ENCODE peak calls at places on chromosome 14, in four cellular contexts. Z is RWPE1, V is MM.1S, Y is AG04450. R is an unnamed sample.

GRCh38 chr14:33414041-33414440 is 475.4 kb downstream of the NPAS3 start:
- DNase-seq in Z (no peak), V (no peak), Y (no peak), R (no peak)

GRCh38 chr14:77409131-77409533 is 14.2 kb downstream of the NOXRED1 start:
- DNase-seq in Z (no peak), V (no peak), Y (no peak), R (no peak)

GRCh38 chr14:49984419-49984818 is 91.5 kb downstream of the ARF6 start:
- DNase-seq in Z (no peak), V (no peak), Y (no peak), R (no peak)

GRCh38 chr14:92952497-92953298 is 29.7 kb downstream of the CHGA start:
- DNase-seq in Z (no peak), V (no peak), Y (no peak), R (no peak)

GRCh38 chr14:100529561-100530031 is 57.6 kb downstream of the BEGAIN start:
- DNase-seq in Z (no peak), V (no peak), Y (no peak), R (no peak)

GRCh38 chr14:65003394-65003793 is 16.7 kb downstream of the FNTB start:
- DNase-seq in Z (no peak), V (no peak), Y (no peak), R (no peak)

GRCh38 chr14:75654127-75654732 is 6.4 kb downstream of the ERG28 start:
- DNase-seq in Z (peak), V (peak), Y (no peak), R (peak)

GRCh38 chr14:70671652-70672327 is 30.1 kb downstream of the TTC9 start:
- DNase-seq in Z (no peak), V (no peak), Y (no peak), R (no peak)

GRCh38 chr14:67187210-67187609 is 2.0 kb upstream of the GARIN2 start:
- DNase-seq in Z (peak), V (no peak), Y (no peak), R (peak)

GRCh38 chr14:92874961-92875360 is 48.0 kb upstream of the CHGA start:
- DNase-seq in Z (no peak), V (no peak), Y (no peak), R (no peak)

GRCh38 chr14:46451800-46452199 is 199.8 kb downstream of the RPL10L start:
- DNase-seq in Z (no peak), V (no peak), Y (no peak), R (no peak)

GRCh38 chr14:68781161-68782021 is 11.5 kb downstream of the ZFP36L1 start:
- DNase-seq in Z (no peak), V (no peak), Y (no peak), R (no peak)

GRCh38 chr14:25658988-25659387 is 609.0 kb upstream of the STXBP6 start:
- DNase-seq in Z (no peak), V (no peak), Y (no peak), R (no peak)

GRCh38 chr14:20682127-20682434 is 2.3 kb upstream of the RNASE4 start:
- DNase-seq in Z (no peak), V (no peak), Y (no peak), R (no peak)

GRCh38 chr14:50823051-50823762 is 7.8 kb downstream of the NIN start:
- DNase-seq in Z (no peak), V (no peak), Y (no peak), R (no peak)

GRCh38 chr14:100555436-100556067 is 31.7 kb downstream of the BEGAIN start:
- DNase-seq in Z (no peak), V (no peak), Y (no peak), R (no peak)

GRCh38 chr14:61940669-61941420 is 178.6 kb downstream of the SNAPC1 start:
- DNase-seq in Z (no peak), V (no peak), Y (no peak), R (no peak)

GRCh38 chr14:68779761-68780323 is 13.0 kb downstream of the ZFP36L1 start:
- DNase-seq in Z (no peak), V (no peak), Y (no peak), R (peak)

GRCh38 chr14:69269381-69269780 is 9.4 kb downstream of the GALNT16 start:
- DNase-seq in Z (no peak), V (no peak), Y (no peak), R (no peak)

GRCh38 chr14:30610719-30611388 is 11.3 kb upstream of the SCFD1 start:
- DNase-seq in Z (peak), V (no peak), Y (peak), R (peak)

GRCh38 chr14:64758025-64758521 is 53.8 kb downstream of the PLEKHG3 start:
- DNase-seq in Z (no peak), V (no peak), Y (no peak), R (no peak)

GRCh38 chr14:28761438-28762289 is 4.9 kb upstream of the FOXG1 start:
- DNase-seq in Z (no peak), V (no peak), Y (no peak), R (no peak)

GRCh38 chr14:92883066-92883465 is 39.9 kb upstream of the CHGA start:
- DNase-seq in Z (no peak), V (no peak), Y (no peak), R (no peak)

GRCh38 chr14:76964695-76965094 is 63.8 kb downstream of the IRF2BPL start:
- DNase-seq in Z (no peak), V (no peak), Y (no peak), R (no peak)

GRCh38 chr14:94051115-94051514 is 25.0 kb downstream of the OTUB2 start:
- DNase-seq in Z (no peak), V (no peak), Y (peak), R (no peak)

DNA sequence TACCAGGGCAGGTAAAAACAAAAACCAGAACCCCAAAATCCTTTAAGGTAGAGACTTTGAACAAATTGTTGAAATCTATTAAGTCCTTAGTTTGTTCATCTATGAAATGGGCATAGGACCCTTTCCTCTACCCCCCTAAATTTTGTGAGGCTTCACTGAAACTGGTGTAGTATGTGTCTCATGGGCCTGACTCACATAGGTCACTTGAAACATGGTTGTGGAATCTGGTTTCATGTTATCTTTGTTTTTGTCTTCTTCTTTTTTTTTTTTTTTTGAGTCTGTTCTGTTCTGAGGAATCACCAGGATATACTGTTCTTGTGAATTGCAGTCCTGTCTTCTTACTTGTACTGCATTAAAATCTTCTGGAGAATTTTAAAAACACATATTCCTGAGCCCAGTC is 202.2 kb downstream of the KTN1 start:
- DNase-seq in Z (no peak), V (no peak), Y (no peak), R (no peak)
- TF ChIP-seq CTCF in Z (no peak), V (no peak), Y (no peak), R (no peak)

DNA sequence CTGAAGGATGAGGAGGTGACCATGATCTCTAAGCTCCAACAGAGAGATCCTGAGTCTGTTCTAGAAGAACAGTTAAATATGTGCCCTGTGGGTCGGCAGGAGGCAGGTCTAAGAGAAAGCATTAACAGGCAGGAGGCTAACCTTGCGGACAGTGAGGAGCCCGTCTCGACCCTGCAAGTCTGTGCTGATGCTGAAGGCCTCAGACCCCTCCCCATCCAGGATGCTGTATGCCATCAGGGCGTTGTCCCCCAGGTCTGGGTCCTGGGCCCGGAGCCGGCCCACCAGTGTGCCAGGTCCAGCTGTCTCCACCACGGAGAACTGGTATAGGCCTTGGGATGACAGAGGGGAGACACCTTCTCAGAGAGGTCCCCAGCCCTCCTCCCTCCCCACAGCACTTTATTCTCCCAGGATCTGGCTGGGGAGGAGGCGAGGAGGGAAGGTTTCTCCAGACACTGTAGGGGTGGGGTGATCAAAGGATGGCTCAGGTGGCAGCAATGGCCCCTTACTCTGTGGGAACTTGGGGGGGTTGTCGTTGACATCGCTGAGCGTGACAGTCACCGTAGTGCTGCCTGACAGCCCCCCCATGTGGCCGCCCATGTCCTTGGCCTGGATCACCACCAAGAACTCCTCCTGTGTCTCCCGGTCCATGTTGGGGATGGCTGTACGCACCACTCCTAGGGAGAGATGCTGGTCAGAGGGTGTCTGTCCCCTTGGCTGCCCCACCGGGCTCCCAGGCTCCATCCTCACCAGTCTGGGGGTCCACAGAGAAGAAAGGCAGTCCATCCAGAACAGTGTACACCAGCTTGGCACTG is 3.1 kb downstream of the CDH24 start:
- DNase-seq in Z (no peak), V (no peak), Y (no peak), R (no peak)
- TF ChIP-seq CTCF in Z (no peak), V (no peak), Y (no peak), R (peak)

GRCh38 chr14:104371917-104372316 is 207.6 kb upstream of the C14orf180 start:
- DNase-seq in Z (no peak), V (no peak), Y (no peak), R (no peak)

GRCh38 chr14:104371031-104371430 is 208.5 kb upstream of the C14orf180 start:
- DNase-seq in Z (no peak), V (no peak), Y (no peak), R (no peak)

GRCh38 chr14:104368751-104369100 is 210.8 kb upstream of the C14orf180 start:
- DNase-seq in Z (no peak), V (no peak), Y (no peak), R (no peak)

GRCh38 chr14:104369208-104369607 is 210.4 kb upstream of the C14orf180 start:
- DNase-seq in Z (no peak), V (no peak), Y (no peak), R (no peak)

GRCh38 chr14:104370256-104370870 is 209.2 kb upstream of the C14orf180 start:
- DNase-seq in Z (peak), V (no peak), Y (no peak), R (no peak)
- TF ChIP-seq CTCF in Z (no peak), V (no peak), Y (no peak), R (no peak)

GRCh38 chr14:53295985-53296582 is 143.0 kb upstream of the DDHD1 start:
- DNase-seq in Z (peak), V (peak), Y (no peak), R (peak)
- TF ChIP-seq CTCF in Z (peak), V (peak), Y (peak), R (peak)